ENCODE peak calls at places on chromosomes 6 and 20, in four cellular contexts. One of them, this sample, is unnamed. For H3K27me3, the result is how much of the 10 kb centered on the place peaks cover.

GRCh38 chr6:48835421-48835958 is 627.6 kb downstream of the MMUT start:
- DNase-seq in fibroblast of lung: peak
- DNase-seq in psoas muscle: no peak
- DNase-seq in Peyer's patch: no peak
- DNase-seq in this sample: no peak

GRCh38 chr6:110874880-110875547 is 429 bp downstream of the AMD1 start:
- DNase-seq in Peyer's patch: peak
- DNase-seq in psoas muscle: peak
- DNase-seq in fibroblast of lung: peak
- DNase-seq in this sample: no peak

GRCh38 chr6:28635547-28636158 is 110.0 kb downstream of the GPX5 start:
- DNase-seq in psoas muscle: no peak
- DNase-seq in Peyer's patch: no peak
- DNase-seq in fibroblast of lung: no peak
- DNase-seq in this sample: no peak

GRCh38 chr20:21607971-21608735 is 94.3 kb upstream of the NKX2-2 start:
- DNase-seq in psoas muscle: no peak
- DNase-seq in Peyer's patch: no peak
- DNase-seq in fibroblast of lung: no peak
- DNase-seq in this sample: no peak

GRCh38 chr6:137106183-137106582 is 61.4 kb upstream of the IL20RA start:
- DNase-seq in Peyer's patch: no peak
- DNase-seq in fibroblast of lung: no peak
- DNase-seq in psoas muscle: no peak
- DNase-seq in this sample: no peak

GRCh38 chr6:52124126-52125121 is 37.0 kb upstream of the PKHD1 start:
- DNase-seq in fibroblast of lung: no peak
- DNase-seq in Peyer's patch: no peak
- DNase-seq in psoas muscle: no peak
- DNase-seq in this sample: no peak

GRCh38 chr6:134517145-134517658 is 199.3 kb upstream of the SGK1 start:
- DNase-seq in fibroblast of lung: peak
- DNase-seq in psoas muscle: peak
- DNase-seq in Peyer's patch: peak
- DNase-seq in this sample: peak

GRCh38 chr6:15520616-15521203 is 142.1 kb downstream of the DTNBP1 start:
- DNase-seq in Peyer's patch: peak
- DNase-seq in fibroblast of lung: no peak
- DNase-seq in psoas muscle: no peak
- DNase-seq in this sample: no peak

GRCh38 chr6:18501313-18502013 is 114.3 kb downstream of the RNF144B start:
- DNase-seq in Peyer's patch: peak
- DNase-seq in psoas muscle: peak
- DNase-seq in fibroblast of lung: peak
- DNase-seq in this sample: peak

GRCh38 chr20:38600057-38600456 is 1.6 kb upstream of the ARHGAP40 start:
- DNase-seq in fibroblast of lung: no peak
- DNase-seq in Peyer's patch: no peak
- DNase-seq in psoas muscle: no peak
- DNase-seq in this sample: no peak

GRCh38 chr20:38602185-38602581 is 574 bp downstream of the ARHGAP40 start:
- DNase-seq in Peyer's patch: no peak
- DNase-seq in psoas muscle: no peak
- DNase-seq in fibroblast of lung: no peak
- DNase-seq in this sample: no peak

GRCh38 chr20:38603286-38603685 is 1.7 kb downstream of the ARHGAP40 start:
- DNase-seq in fibroblast of lung: no peak
- DNase-seq in psoas muscle: no peak
- DNase-seq in Peyer's patch: no peak
- DNase-seq in this sample: no peak

GRCh38 chr20:38599410-38599882 is 2.2 kb upstream of the ARHGAP40 start:
- DNase-seq in psoas muscle: peak
- DNase-seq in fibroblast of lung: peak
- DNase-seq in Peyer's patch: no peak
- DNase-seq in this sample: peak

GRCh38 chr20:38601216-38602184 is at the start of gene ARHGAP40:
- DNase-seq in fibroblast of lung: peak
- DNase-seq in psoas muscle: no peak
- DNase-seq in Peyer's patch: no peak
- DNase-seq in this sample: peak
- H3K4me3 ChIP-seq in fibroblast of lung: no peak
- H3K4me3 ChIP-seq in psoas muscle: no peak
- H3K4me3 ChIP-seq in Peyer's patch: no peak
- H3K4me3 ChIP-seq in this sample: peak

DNA sequence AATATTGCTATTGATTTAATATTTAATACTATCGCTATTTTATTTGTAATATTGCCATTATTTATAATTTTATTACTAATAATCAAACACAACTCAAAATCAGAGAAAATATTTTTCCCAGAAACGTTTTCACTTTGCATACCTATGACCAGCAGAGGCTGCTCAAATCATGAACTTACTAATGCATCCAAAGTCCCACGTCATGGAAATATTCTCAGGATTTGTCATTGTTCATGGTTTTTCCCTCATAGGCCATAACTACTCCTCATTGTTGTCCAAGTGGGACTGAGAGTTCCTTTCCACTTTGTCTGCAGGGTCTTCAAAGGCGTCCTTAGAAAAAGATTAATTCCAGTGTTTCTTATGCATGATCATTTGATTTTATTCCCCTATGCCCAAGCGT is 344.8 kb downstream of the THBS2 start:
- DNase-seq in Peyer's patch: no peak
- DNase-seq in psoas muscle: no peak
- DNase-seq in fibroblast of lung: peak
- DNase-seq in this sample: no peak
- TF ChIP-seq CTCF in Peyer's patch: no peak
- TF ChIP-seq CTCF in psoas muscle: no peak
- TF ChIP-seq CTCF in fibroblast of lung: peak
- TF ChIP-seq CTCF in this sample: no peak

GRCh38 chr20:61268024-61268423 is 16.0 kb downstream of the CDH4 start:
- DNase-seq in fibroblast of lung: no peak
- DNase-seq in psoas muscle: peak
- DNase-seq in Peyer's patch: no peak
- DNase-seq in this sample: no peak
- H3K27me3 ChIP-seq in fibroblast of lung: under half
- H3K27me3 ChIP-seq in psoas muscle: under half
- H3K27me3 ChIP-seq in Peyer's patch: under half
- H3K27me3 ChIP-seq in this sample: under half

GRCh38 chr6:98835149-98836024 is 1.0 kb downstream of the POU3F2 start:
- DNase-seq in psoas muscle: no peak
- DNase-seq in fibroblast of lung: peak
- DNase-seq in Peyer's patch: no peak
- DNase-seq in this sample: no peak
- H3K4me3 ChIP-seq in psoas muscle: peak
- H3K4me3 ChIP-seq in fibroblast of lung: peak
- H3K4me3 ChIP-seq in Peyer's patch: peak
- H3K4me3 ChIP-seq in this sample: no peak

DNA sequence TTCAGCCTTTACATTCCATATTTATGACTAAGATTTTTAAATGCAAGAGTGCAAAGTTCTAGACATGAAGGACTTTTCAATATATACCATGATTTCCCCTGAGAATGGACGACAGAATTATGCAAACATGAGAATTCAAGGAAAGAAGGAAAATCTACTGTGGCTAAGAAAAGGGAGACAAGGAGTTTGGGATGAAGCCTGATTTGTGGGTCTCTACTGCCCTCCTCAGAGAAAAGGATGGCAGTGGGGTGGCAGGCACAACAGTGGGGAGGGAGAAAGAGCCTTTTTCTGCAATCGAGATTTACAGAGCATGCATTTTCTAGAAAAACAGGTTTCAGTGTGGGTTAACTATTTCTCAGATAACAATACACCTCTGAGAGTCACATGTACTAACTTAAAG is 466.9 kb upstream of the NRSN1 start:
- DNase-seq in Peyer's patch: no peak
- DNase-seq in fibroblast of lung: peak
- DNase-seq in psoas muscle: no peak
- DNase-seq in this sample: peak
- TF ChIP-seq CTCF in Peyer's patch: no peak
- TF ChIP-seq CTCF in fibroblast of lung: no peak
- TF ChIP-seq CTCF in psoas muscle: peak
- TF ChIP-seq CTCF in this sample: peak